ENCODE peak calls at places on chromosomes 2 and 18, in nine cellular contexts. E is progenitor cell of endocrine pancreas, J is left ventricle myocardium inferior, N is left lung, M is lower lobe of right lung, F is adrenal gland, O is K562, X is mucosa of descending colon, T is astrocyte of the spinal cord. A is an unnamed sample.

GRCh38 chr2:227942021-227942420 is 70.6 kb downstream of the DAW1 start:
- DNase-seq in E (no peak), J (no peak), N (no peak), M (no peak), F (peak; percentile 5), O (no peak), X (no peak), T (no peak), A (no peak)

GRCh38 chr18:21100141-21100540 is 11.5 kb downstream of the ROCK1 start:
- DNase-seq in E (no peak), J (no peak), N (no peak), M (no peak), F (no peak), O (no peak), X (no peak), T (peak; percentile 19), A (no peak)

GRCh38 chr2:18630101-18630500 is 40.7 kb upstream of the NT5C1B start:
- DNase-seq in E (no peak), J (no peak), N (no peak), M (no peak), F (no peak), O (no peak), X (no peak), T (peak; percentile 28), A (no peak)

GRCh38 chr2:217853301-217853881 is 149.4 kb downstream of the TNS1 start:
- DNase-seq in E (no peak), J (no peak), N (no peak), M (no peak), F (no peak), O (no peak), X (no peak), T (no peak), A (no peak)

GRCh38 chr2:159409116-159409800 is 122.8 kb upstream of the WDSUB1 start:
- DNase-seq in E (no peak), J (no peak), N (no peak), M (no peak), F (no peak), O (no peak), X (no peak), T (no peak), A (no peak)

GRCh38 chr2:60998628-60999545 is 18.6 kb upstream of the PEX13 start:
- DNase-seq in E (no peak), J (no peak), N (no peak), M (no peak), F (no peak), O (peak; percentile 65), X (no peak), T (peak; percentile 67), A (no peak)

GRCh38 chr2:165634855-165635254 is 159.2 kb downstream of the GALNT3 start:
- DNase-seq in E (no peak), J (peak; percentile 40), N (no peak), M (no peak), F (no peak), O (no peak), X (peak; percentile 13), T (peak; percentile 88), A (no peak)

GRCh38 chr2:239528146-239528545 is 127.3 kb upstream of the HDAC4 start:
- DNase-seq in E (no peak), J (no peak), N (no peak), M (peak; percentile 24), F (no peak), O (no peak), X (no peak), T (no peak), A (no peak)

GRCh38 chr2:61889212-61889956 is 928 bp upstream of the CCT4 start:
- DNase-seq in E (no peak), J (no peak), N (peak; percentile 35), M (no peak), F (peak; percentile 10), O (peak; percentile 72), X (peak; percentile 27), T (no peak), A (no peak)

DNA sequence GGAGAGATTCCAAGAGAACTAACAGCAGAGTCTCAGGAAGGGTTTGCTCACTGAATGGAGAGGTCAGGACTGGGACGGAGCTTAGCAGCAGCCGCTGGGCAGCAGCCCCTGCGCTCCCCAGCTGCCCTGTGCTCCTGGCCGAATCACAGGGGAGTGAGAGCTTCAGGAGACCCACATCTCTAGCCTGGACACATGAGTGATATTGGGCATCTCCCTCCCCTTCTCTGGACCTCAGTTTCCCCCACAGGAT is 511 bp downstream of the MATN3 start:
- DNase-seq in E (no peak), J (no peak), N (no peak), M (no peak), F (no peak), O (no peak), X (no peak), T (no peak), A (no peak)
- TF ChIP-seq CTCF in E (no peak), J (no peak), N (no peak), M (no peak), F (no peak), O (no peak), X (no peak), T (no peak), A (no peak)

DNA sequence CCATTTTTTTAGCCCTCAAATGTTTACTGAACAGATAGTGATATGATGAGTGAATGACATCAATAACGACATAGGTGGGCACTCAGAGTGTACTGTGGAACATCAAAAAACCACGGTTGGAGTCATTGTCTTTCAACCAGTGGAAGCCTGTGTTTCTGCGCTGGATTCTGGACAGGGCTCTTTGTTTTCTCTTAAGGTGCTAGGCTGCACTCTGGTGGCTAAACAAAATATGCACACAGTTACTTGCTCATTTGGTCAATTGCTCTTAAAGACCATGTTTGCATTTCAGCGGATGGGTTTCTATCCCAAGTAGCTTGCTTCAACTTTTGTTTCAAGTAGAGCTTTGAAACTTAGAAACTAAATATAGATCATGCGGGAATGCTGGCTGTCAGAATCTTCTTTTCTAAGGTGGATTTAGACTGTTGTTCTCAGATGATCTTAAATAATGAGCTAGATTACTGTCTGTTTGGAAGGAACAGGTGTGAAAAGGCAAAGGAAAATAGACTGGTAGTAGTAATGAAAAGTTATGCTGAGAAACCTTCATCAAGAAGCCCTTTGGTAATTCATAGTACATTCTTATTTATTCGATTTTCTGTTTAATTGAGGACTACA is 48.5 kb upstream of the LYPD6B start:
- DNase-seq in E (peak; percentile 28), J (no peak), N (no peak), M (no peak), F (peak; percentile 84), O (peak; percentile 80), X (peak; percentile 83), T (peak; percentile 82), A (no peak)
- TF ChIP-seq CTCF in E (peak; percentile 80), J (peak; percentile 85), N (peak; percentile 46), M (peak; percentile 73), F (peak; percentile 85), O (peak; percentile 87), X (peak; percentile 27), T (peak; percentile 62), A (peak; percentile 72)

DNA sequence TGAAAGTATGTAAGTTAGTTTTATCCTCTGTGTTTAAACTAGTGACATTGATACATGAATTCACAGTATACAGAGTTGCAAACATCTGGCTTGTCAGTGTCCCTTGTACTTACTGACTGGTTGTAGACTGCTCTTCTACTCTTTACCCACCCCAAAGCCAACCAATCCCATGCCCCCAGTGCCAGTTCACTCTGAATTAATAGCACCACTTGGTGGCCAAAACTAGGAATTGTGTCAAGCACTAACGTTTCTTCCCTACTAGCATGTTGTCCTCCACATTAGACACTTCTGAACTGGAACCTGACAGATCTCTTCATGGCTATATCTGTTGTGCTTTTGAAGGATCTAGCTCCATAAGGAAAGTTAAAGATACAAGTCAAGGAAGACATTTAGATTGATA is 27.2 kb upstream of the OTX1 start:
- DNase-seq in E (no peak), J (no peak), N (no peak), M (no peak), F (no peak), O (peak; percentile 47), X (no peak), T (peak; percentile 39), A (no peak)
- TF ChIP-seq CTCF in E (no peak), J (peak; percentile 44), N (no peak), M (no peak), F (peak; percentile 31), O (peak; percentile 50), X (no peak), T (peak; percentile 37), A (no peak)

GRCh38 chr2:14422426-14422825 is 210.1 kb upstream of the LRATD1 start:
- DNase-seq in E (no peak), J (no peak), N (no peak), M (no peak), F (no peak), O (no peak), X (no peak), T (no peak), A (no peak)

GRCh38 chr2:14425869-14426268 is 206.6 kb upstream of the LRATD1 start:
- DNase-seq in E (no peak), J (no peak), N (no peak), M (no peak), F (no peak), O (no peak), X (no peak), T (no peak), A (no peak)

GRCh38 chr2:14423145-14423906 is 209.2 kb upstream of the LRATD1 start:
- DNase-seq in E (no peak), J (no peak), N (no peak), M (no peak), F (no peak), O (no peak), X (peak; percentile 82), T (no peak), A (no peak)

GRCh38 chr2:14424478-14425390 is 207.8 kb upstream of the LRATD1 start:
- DNase-seq in E (no peak), J (no peak), N (no peak), M (no peak), F (no peak), O (no peak), X (peak; percentile 29), T (no peak), A (no peak)

GRCh38 chr2:14427982-14428567 is 204.4 kb upstream of the LRATD1 start:
- DNase-seq in E (no peak), J (no peak), N (no peak), M (no peak), F (peak; percentile 4), O (no peak), X (peak; percentile 67), T (peak; percentile 90), A (no peak)
- TF ChIP-seq CTCF in E (no peak), J (peak; percentile 37), N (no peak), M (no peak), F (no peak), O (no peak), X (no peak), T (peak; percentile 25), A (no peak)

A was measured in CD14-positive monocyte.